ENCODE peak calls at places on chromosomes 13 and 19, in four cellular contexts. One of them, this sample, is unnamed.

GRCh38 chr19:40467007-40467565 is 285 bp downstream of the SPTBN4 start:
- DNase-seq in IMR-90: no peak
- DNase-seq in K562: no peak
- DNase-seq in GM12878: no peak
- DNase-seq in this sample: no peak

GRCh38 chr13:43058318-43058674 is 34.9 kb downstream of the DNAJC15 start:
- DNase-seq in IMR-90: peak
- DNase-seq in K562: no peak
- DNase-seq in GM12878: no peak
- DNase-seq in this sample: no peak

GRCh38 chr19:28169168-28169862 is 1043.6 kb downstream of the UQCRFS1 start:
- DNase-seq in IMR-90: no peak
- DNase-seq in K562: no peak
- DNase-seq in GM12878: no peak
- DNase-seq in this sample: no peak

GRCh38 chr13:113926301-113926761 is 47.5 kb downstream of the C13orf46 start:
- DNase-seq in IMR-90: peak
- DNase-seq in K562: no peak
- DNase-seq in GM12878: no peak
- DNase-seq in this sample: no peak

GRCh38 chr19:8451377-8451776 is 6.6 kb downstream of the HNRNPM start:
- DNase-seq in IMR-90: no peak
- DNase-seq in K562: no peak
- DNase-seq in GM12878: no peak
- DNase-seq in this sample: no peak

GRCh38 chr13:20684535-20684934 is 19.0 kb upstream of the IL17D start:
- DNase-seq in IMR-90: no peak
- DNase-seq in K562: no peak
- DNase-seq in GM12878: no peak
- DNase-seq in this sample: no peak

GRCh38 chr19:31818740-31819228 is 469.5 kb upstream of the TSHZ3 start:
- DNase-seq in IMR-90: no peak
- DNase-seq in K562: no peak
- DNase-seq in GM12878: no peak
- DNase-seq in this sample: no peak

GRCh38 chr13:110290811-110291210 is 16.1 kb downstream of the COL4A1 start:
- DNase-seq in IMR-90: no peak
- DNase-seq in K562: no peak
- DNase-seq in GM12878: no peak
- DNase-seq in this sample: no peak

GRCh38 chr13:80048030-80048429 is 292.9 kb downstream of the SPRY2 start:
- DNase-seq in IMR-90: no peak
- DNase-seq in K562: no peak
- DNase-seq in GM12878: no peak
- DNase-seq in this sample: peak

GRCh38 chr13:96238861-96239260 is 149.0 kb downstream of the HS6ST3 start:
- DNase-seq in IMR-90: no peak
- DNase-seq in K562: no peak
- DNase-seq in GM12878: no peak
- DNase-seq in this sample: no peak

GRCh38 chr19:48318286-48318987 is 6.9 kb upstream of the EMP3 start:
- DNase-seq in IMR-90: no peak
- DNase-seq in K562: no peak
- DNase-seq in GM12878: no peak
- DNase-seq in this sample: no peak

GRCh38 chr19:41198559-41198958 is 5.5 kb downstream of the CYP2S1 start:
- DNase-seq in IMR-90: no peak
- DNase-seq in K562: no peak
- DNase-seq in GM12878: no peak
- DNase-seq in this sample: no peak

GRCh38 chr19:29013325-29013724 is 199.6 kb downstream of the UQCRFS1 start:
- DNase-seq in IMR-90: no peak
- DNase-seq in K562: no peak
- DNase-seq in GM12878: no peak
- DNase-seq in this sample: no peak

GRCh38 chr13:74135306-74136088 is 1.3 kb upstream of the KLF12 start:
- DNase-seq in IMR-90: peak
- DNase-seq in K562: peak
- DNase-seq in GM12878: peak
- DNase-seq in this sample: peak

GRCh38 chr13:40404407-40404806 is 262.0 kb downstream of the FOXO1 start:
- DNase-seq in IMR-90: no peak
- DNase-seq in K562: no peak
- DNase-seq in GM12878: no peak
- DNase-seq in this sample: no peak

GRCh38 chr13:40404967-40405716 is 261.3 kb downstream of the FOXO1 start:
- DNase-seq in IMR-90: no peak
- DNase-seq in K562: no peak
- DNase-seq in GM12878: no peak
- DNase-seq in this sample: no peak

GRCh38 chr13:40407567-40407966 is 258.9 kb downstream of the FOXO1 start:
- DNase-seq in IMR-90: no peak
- DNase-seq in K562: no peak
- DNase-seq in GM12878: no peak
- DNase-seq in this sample: no peak

GRCh38 chr13:40408602-40409001 is 257.8 kb downstream of the FOXO1 start:
- DNase-seq in IMR-90: peak
- DNase-seq in K562: no peak
- DNase-seq in GM12878: no peak
- DNase-seq in this sample: peak

DNA sequence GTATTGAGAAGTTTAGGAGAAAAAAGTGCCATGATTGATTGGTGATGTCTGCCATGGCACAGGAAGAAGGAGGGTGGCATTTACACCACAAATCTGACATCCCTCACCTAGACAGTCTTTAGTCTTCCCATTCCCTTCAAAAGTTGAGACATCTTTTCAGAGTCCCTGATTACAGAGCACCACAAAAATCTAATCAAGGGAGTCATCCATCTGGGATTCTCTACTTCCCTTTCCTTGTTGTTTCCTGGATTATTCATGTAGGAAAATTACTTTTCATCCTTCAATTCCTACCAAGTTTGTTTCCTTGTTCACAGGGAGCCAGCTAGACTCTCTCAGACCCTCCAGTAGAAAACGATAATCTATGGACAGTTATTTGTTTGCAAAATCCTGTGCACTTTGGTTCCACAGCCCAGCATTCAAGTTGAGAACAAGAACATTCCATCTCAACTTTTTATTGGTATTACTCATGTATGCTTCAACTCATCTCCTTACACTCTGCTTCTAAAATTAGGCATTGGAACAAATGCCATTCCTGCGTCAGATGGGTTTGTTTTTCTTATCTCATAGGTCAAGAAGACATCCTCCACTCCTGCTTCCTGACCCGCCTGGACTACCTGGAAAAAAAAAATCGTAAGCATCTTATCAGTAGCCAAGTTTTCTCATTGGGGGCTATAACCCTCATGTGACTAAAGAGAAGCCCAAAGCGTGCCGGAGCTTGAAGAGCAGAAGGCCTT is 259.9 kb downstream of the FOXO1 start:
- DNase-seq in IMR-90: peak
- DNase-seq in K562: no peak
- DNase-seq in GM12878: no peak
- DNase-seq in this sample: peak
- TF ChIP-seq FOS in IMR-90: no peak
- TF ChIP-seq FOS in K562: no peak
- TF ChIP-seq FOS in GM12878: no peak
- TF ChIP-seq FOS in this sample: peak

DNA sequence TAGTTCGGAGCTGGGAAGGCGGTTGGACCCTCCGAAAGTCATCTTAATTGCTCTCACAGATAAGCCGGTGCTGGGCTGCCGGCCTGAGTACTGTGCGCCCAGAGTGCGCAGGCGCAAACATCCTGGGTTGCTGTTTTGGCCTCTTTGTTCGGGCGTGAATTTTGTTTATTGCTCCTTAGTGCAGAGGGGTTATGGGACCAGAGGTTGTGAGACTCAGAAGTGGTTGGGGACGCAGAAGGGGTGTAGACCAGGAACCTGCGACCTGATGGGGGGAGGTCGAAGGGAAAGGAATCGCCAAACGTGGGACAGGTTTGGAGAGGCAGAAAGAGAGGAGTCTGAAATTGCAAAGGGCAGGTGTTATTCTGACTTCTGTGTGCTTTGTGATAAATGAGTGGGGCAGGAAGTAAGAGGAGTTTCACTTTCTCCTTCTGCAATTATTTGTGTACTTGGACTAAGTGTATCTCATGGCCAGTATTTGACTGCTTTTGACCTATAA is 607 bp upstream of the ZNF566 start:
- DNase-seq in IMR-90: peak
- DNase-seq in K562: peak
- DNase-seq in GM12878: peak
- DNase-seq in this sample: no peak
- H3K27ac ChIP-seq in IMR-90: peak
- H3K27ac ChIP-seq in K562: peak
- H3K27ac ChIP-seq in GM12878: peak
- H3K27ac ChIP-seq in this sample: peak

GRCh38 chr19:6412111-6412999 is 12.3 kb downstream of the KHSRP start:
- DNase-seq in IMR-90: no peak
- DNase-seq in K562: peak
- DNase-seq in GM12878: no peak
- DNase-seq in this sample: no peak
- TF ChIP-seq FOS in IMR-90: no peak
- TF ChIP-seq FOS in K562: no peak
- TF ChIP-seq FOS in GM12878: no peak
- TF ChIP-seq FOS in this sample: no peak

DNA sequence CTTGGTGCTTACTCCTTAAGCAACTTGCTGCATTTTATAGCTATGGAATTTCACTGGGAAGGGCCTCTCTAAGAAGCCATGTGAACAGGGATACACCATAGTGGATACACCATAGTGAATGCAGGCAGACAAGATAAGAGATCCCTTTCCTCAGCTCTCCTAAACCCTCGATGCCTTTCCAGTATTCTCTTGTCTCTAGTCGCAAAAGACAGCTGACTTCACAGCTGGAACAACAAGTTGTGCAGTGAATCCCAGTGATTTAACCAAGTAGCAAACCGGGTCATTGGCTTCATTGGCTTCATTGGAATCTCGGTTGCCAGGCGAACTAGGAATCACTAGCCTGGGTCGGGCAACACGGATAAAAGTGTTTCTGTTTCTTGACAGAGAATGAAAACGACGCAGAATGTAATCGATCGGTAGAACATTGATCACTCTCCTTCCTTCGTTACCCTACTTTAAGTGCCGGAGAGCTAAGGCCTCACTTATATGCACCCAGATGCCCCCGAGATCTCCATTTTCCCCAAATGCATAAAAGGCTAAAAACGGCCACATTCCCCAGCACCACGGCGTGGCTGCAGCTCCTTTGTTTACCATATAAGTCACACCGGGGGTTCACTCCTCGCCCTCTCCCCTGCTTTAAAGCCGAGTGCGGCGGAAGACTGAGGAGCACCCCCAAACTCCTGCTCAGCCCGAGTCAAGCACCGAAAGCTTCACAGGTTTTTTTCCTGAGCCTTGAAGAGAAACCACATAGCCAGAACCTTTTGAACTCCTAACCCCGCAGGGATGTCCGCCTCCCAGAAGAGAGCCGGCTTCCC is 674 bp downstream of the TRPC4 start:
- DNase-seq in IMR-90: peak
- DNase-seq in K562: no peak
- DNase-seq in GM12878: no peak
- DNase-seq in this sample: peak
- H3K27ac ChIP-seq in IMR-90: peak
- H3K27ac ChIP-seq in K562: no peak
- H3K27ac ChIP-seq in GM12878: no peak
- H3K27ac ChIP-seq in this sample: no peak

GRCh38 chr19:35805518-35806102 is 7.0 kb downstream of the PRODH2 start:
- DNase-seq in IMR-90: no peak
- DNase-seq in K562: no peak
- DNase-seq in GM12878: no peak
- DNase-seq in this sample: no peak
- TF ChIP-seq FOS in IMR-90: no peak
- TF ChIP-seq FOS in K562: no peak
- TF ChIP-seq FOS in GM12878: no peak
- TF ChIP-seq FOS in this sample: no peak

DNA sequence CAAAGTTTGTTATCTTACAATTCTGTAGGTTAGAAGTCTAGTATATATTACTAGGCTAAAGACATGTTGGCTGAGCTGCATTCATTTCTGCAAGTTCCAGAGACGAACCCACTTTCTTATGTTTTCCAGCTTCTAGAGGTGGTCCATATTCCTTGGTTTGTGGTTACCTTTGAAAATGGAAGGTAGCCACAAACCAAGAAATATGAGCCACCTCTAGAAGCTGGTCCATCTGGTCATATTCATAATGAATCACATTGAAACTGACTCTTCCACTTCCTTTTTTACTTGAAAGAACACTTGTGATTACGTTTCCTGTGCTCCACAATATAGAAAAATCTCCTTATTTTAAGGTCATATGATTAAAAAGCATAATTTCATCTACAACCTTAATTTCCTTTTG is 943.0 kb upstream of the PCDH9 start:
- DNase-seq in IMR-90: no peak
- DNase-seq in K562: no peak
- DNase-seq in GM12878: no peak
- DNase-seq in this sample: no peak
- H3K27ac ChIP-seq in IMR-90: no peak
- H3K27ac ChIP-seq in K562: no peak
- H3K27ac ChIP-seq in GM12878: no peak
- H3K27ac ChIP-seq in this sample: no peak